ENCODE peak calls at places on chromosomes 4 and X, in six cellular contexts. H, N, D, J, X and Q are unnamed samples. For H3K9me3 and H3K27me3, the result is how much of the 10 kb centered on the place peaks cover.

GRCh38 chrX:150696836-150697235 is 3.6 kb downstream of the MTMR1 start:
- DNase-seq in N (no peak), J (no peak), D (no peak), H (no peak), X (no peak), Q (no peak)

GRCh38 chrX:3295731-3296130 is 50.7 kb downstream of the MXRA5 start:
- DNase-seq in J (no peak), D (no peak), H (no peak), N (no peak), X (peak), Q (no peak)

GRCh38 chr4:59540311-59540710 is 1659.8 kb upstream of the ADGRL3 start:
- DNase-seq in J (no peak), D (no peak), X (no peak), N (no peak), H (no peak), Q (no peak)

GRCh38 chrX:21174439-21174838 is 199.8 kb upstream of the CNKSR2 start:
- DNase-seq in J (no peak), H (no peak), X (no peak), D (no peak), N (no peak), Q (no peak)

GRCh38 chr4:137203601-137204000 is 328.7 kb downstream of the PCDH18 start:
- DNase-seq in N (no peak), D (no peak), H (no peak), J (no peak), X (peak), Q (no peak)

GRCh38 chr4:2244947-2245786 is 3.2 kb upstream of the HAUS3 start:
- DNase-seq in X (no peak), J (no peak), D (no peak), N (no peak), H (no peak), Q (no peak)

GRCh38 chrX:46770817-46771163 is 11.9 kb upstream of the SLC9A7 start:
- DNase-seq in J (no peak), N (no peak), X (peak), H (no peak), D (no peak), Q (no peak)

GRCh38 chr4:10951306-10951705 is 266.7 kb upstream of the CLNK start:
- DNase-seq in X (peak), D (no peak), J (no peak), H (no peak), N (no peak), Q (no peak)

GRCh38 chr4:110073045-110073845 is 125.2 kb downstream of the ELOVL6 start:
- DNase-seq in D (no peak), H (no peak), X (no peak), J (no peak), N (no peak), Q (no peak)

GRCh38 chr4:133759428-133759827 is 442.2 kb downstream of the PABPC4L start:
- DNase-seq in H (no peak), J (no peak), N (no peak), D (no peak), X (no peak), Q (no peak)

GRCh38 chrX:8189096-8189830 is 18.2 kb upstream of the VCX2 start:
- DNase-seq in N (no peak), D (no peak), X (no peak), H (no peak), J (no peak), Q (no peak)

GRCh38 chr4:15143551-15143950 is 141.3 kb downstream of the CPEB2 start:
- DNase-seq in N (no peak), D (no peak), J (no peak), X (no peak), H (no peak), Q (no peak)

GRCh38 chr4:91064157-91064853 is 937.1 kb downstream of the CCSER1 start:
- DNase-seq in X (peak), J (no peak), D (no peak), H (no peak), N (no peak), Q (no peak)

GRCh38 chr4:93187441-93187840 is 641.1 kb upstream of the ATOH1 start:
- DNase-seq in N (no peak), H (no peak), X (no peak), J (no peak), D (no peak), Q (no peak)

GRCh38 chr4:128163177-128164117 is 102.3 kb downstream of the LARP1B start:
- DNase-seq in J (no peak), D (no peak), X (peak), H (no peak), N (no peak), Q (no peak)

DNA sequence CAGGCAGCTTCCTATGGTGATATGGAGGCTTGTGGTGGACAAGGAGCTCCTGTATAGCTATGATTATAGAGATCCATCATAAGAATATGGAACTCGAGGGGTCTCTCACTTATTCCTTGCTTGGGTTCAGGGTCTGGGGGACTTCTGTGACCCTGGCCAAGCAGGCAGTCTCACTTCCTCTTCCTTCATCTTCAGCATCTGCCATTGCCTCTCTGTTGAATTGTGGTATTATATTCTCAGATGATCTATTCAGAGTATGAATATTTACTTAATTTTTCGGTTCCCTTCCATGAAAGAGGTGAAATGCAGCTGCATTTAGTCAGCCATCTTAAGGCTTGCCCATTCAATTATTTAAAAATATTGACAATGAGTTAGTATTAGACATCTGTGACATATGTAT is 292.9 kb downstream of the SPIN4 start:
- DNase-seq in N (no peak), D (no peak), H (no peak), J (no peak), X (no peak), Q (no peak)
- H3K9me3 ChIP-seq in N (under half), D (under half), H (under half), J (under half), X (under half), Q (under half)

DNA sequence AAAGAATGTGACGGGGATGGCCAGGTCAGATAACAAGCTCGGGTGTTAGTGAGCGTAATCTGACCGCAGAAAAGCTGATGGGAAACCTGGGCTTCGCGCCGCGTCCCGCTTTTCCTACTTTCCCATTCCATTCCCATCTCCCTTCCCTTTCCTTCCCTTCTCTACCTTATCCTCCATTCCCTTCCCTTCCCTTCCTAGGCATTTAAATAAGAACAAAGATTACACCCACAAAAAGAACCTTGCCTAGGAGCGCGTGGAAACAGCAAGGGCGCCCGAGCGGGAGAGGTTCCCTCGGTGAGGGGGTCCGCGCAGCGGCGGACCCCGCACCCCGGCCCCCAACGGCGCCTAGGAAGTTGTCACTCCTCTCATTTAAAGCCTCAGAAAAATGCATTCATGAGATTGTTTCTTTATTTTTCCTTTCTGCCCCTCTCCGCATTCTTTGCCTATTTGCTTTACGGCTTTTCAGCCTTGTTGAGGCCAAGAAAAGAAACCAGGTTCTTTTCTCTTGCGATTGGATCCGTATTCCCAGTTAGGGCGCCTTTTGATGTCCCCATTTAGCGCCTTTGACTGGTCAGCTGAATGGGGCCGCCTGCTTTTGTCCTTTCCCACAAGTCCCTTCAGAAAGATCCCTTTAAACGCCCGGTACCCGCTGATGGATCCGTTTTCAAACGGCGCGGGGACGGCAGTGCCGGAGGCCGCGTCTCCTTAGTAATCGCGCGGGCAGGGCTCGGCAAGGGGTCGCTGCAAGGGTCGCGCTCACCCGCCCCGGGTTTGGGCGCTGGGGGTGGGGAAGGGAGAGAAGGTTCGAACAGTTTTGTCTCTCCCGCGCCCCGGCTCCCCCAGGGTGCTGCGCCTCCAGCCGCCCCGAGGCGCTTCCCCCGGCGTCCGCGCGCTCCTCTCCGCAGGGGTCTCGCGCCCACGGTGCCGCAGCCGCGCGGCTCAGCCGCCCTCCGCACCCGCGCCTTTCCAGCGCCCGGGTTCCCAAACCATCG is 54.1 kb upstream of the TMEM33 start:
- DNase-seq in N (no peak), J (no peak), H (no peak), D (no peak), X (no peak), Q (no peak)
- H3K4me3 ChIP-seq in N (peak), J (peak), H (no peak), D (peak), X (no peak), Q (peak)

DNA sequence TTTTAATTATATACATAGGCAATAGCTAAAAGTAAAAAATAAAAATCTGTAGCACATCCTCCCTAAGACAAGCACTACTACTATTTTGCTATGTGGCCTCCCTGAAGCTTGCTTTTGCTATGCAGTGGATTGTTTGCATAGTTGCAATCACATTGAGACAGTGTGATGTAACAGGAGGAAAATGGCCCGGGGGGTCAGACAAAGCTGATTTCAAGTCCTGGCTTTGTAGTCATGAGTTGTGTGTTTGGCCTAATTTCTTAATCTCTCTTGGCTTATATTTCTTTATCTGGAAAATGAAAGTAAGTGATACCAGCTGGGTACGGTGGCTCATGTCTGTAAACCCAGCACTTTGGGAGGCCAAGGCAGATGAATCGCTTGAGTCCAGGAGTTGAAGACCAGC is 166.6 kb downstream of the LHFPL1 start:
- DNase-seq in D (no peak), X (peak), J (no peak), N (no peak), H (no peak), Q (no peak)
- H3K27me3 ChIP-seq in D (under half), X (under half), J (under half), N (under half), H (under half), Q (under half)

GRCh38 chr4:161254375-161254774 is 909.4 kb downstream of the FSTL5 start:
- DNase-seq in J (no peak), N (no peak), H (no peak), X (no peak), D (no peak), Q (no peak)
- H3K9me3 ChIP-seq in J (under half), N (under half), H (under half), X (under half), D (under half), Q (under half)

GRCh38 chrX:143635915-143636314 is at the start of gene SLITRK4:
- DNase-seq in X (no peak), D (no peak), N (no peak), J (no peak), H (no peak), Q (no peak)
- H3K4me3 ChIP-seq in X (no peak), D (peak), N (peak), J (peak), H (no peak), Q (peak)

DNA sequence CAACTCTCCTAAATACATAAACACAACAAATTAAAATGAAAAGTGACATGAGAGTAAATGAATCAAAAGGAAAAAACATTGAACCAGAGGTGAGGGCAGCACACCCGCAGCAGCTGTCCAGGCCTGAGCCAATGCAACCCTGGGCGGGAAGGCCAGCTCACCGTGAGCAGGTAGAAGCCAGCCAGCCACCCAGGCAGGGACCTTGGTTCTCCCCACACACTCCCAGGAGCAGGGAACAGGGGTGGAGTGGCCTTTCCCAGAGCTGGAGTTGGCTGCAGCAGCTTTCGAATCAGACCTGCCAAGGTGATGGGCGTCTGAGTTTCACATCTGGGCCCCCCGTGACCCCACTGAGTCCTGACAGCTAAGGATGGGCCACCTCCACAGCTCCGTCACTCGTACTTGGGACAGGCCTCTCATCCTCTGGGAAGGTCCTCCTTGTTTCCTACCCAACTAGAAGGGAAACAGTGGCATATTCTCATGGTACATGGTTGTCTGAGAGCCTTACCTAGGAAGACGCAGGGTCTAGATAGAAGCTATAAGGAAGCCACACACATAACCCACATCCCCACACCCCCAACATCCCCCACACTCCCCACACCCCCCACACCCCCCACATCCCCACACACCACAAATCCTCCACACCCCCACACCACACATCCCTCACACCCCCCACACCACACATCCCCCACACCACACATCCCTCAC is 172.2 kb downstream of the DCLK2 start:
- DNase-seq in N (no peak), H (no peak), X (no peak), J (no peak), D (no peak), Q (no peak)
- H3K27me3 ChIP-seq in N (under half), H (under half), X (under half), J (under half), D (under half), Q (under half)